ENCODE peak calls at places on chromosomes 5 and 9, in six cellular contexts. U is KG1; F is CD8-positive, alpha-beta T cell; H is iPS DF 19.7; G is NCI-H1092 treated with DMSO at 0.1 percent for 48 hours; X is HEK293T. V is an unnamed sample.

GRCh38 chr9:93814561-93814960 is 140.6 kb downstream of the BARX1 start:
- DNase-seq in G (peak), H (no peak), U (no peak), X (peak), F (no peak), V (no peak)

GRCh38 chr9:72473474-72474241 is 47.8 kb upstream of the TMC1 start:
- DNase-seq in F (no peak), H (no peak), G (no peak), U (no peak), X (no peak), V (no peak)

GRCh38 chr9:4574657-4575243 is 84.5 kb downstream of the SLC1A1 start:
- DNase-seq in F (no peak), G (no peak), X (no peak), U (no peak), H (no peak), V (no peak)

GRCh38 chr5:44783916-44784315 is 24.8 kb upstream of the MRPS30 start:
- DNase-seq in X (no peak), U (no peak), F (no peak), G (no peak), H (no peak), V (no peak)

GRCh38 chr5:14254686-14255085 is 111.5 kb downstream of the TRIO start:
- DNase-seq in X (no peak), F (no peak), U (no peak), H (no peak), G (no peak), V (no peak)

GRCh38 chr5:51996356-51996861 is 613.2 kb downstream of the ISL1 start:
- DNase-seq in X (no peak), H (no peak), U (no peak), G (no peak), F (no peak), V (no peak)

GRCh38 chr5:7437836-7438235 is 41.9 kb downstream of the ADCY2 start:
- DNase-seq in U (no peak), G (no peak), X (no peak), F (no peak), H (no peak), V (no peak)

GRCh38 chr5:178304761-178305645 is 72.4 kb upstream of the PHYKPL start:
- DNase-seq in X (no peak), H (no peak), U (no peak), F (no peak), G (no peak), V (no peak)

GRCh38 chr5:142432961-142433360 is 108.1 kb upstream of the SPRY4 start:
- DNase-seq in H (no peak), X (no peak), U (no peak), F (peak), G (no peak), V (no peak)

GRCh38 chr5:177124486-177124991 is 9.0 kb upstream of the NSD1 start:
- DNase-seq in H (no peak), U (no peak), X (no peak), G (no peak), F (no peak), V (no peak)

GRCh38 chr9:693460-694390 is 147.8 kb upstream of the DMRT1 start:
- DNase-seq in F (no peak), U (no peak), X (no peak), G (no peak), H (no peak), V (no peak)

GRCh38 chr5:36607838-36608783 is 1.7 kb downstream of the SLC1A3 start:
- DNase-seq in H (no peak), X (peak), G (no peak), U (no peak), F (no peak), V (no peak)

GRCh38 chr9:127567119-127567897 is 44.8 kb upstream of the STXBP1 start:
- DNase-seq in F (no peak), X (no peak), H (no peak), G (no peak), U (no peak), V (no peak)

GRCh38 chr5:53035868-53036381 is 46.8 kb downstream of the ITGA2 start:
- DNase-seq in F (no peak), H (peak), G (no peak), U (no peak), X (peak), V (no peak)

GRCh38 chr9:136151848-136152542 is 33.3 kb upstream of the TMEM250 start:
- DNase-seq in U (no peak), H (no peak), F (no peak), X (no peak), G (no peak), V (no peak)

GRCh38 chr5:54518146-54519082 is 855 bp downstream of the SNX18 start:
- DNase-seq in F (peak), G (peak), X (peak), U (peak), H (no peak), V (no peak)

GRCh38 chr9:91777437-91777836 is 172.6 kb downstream of the ROR2 start:
- DNase-seq in F (no peak), G (no peak), H (no peak), X (no peak), U (no peak), V (no peak)

GRCh38 chr5:23330726-23331125 is 176.7 kb upstream of the PRDM9 start:
- DNase-seq in F (no peak), X (no peak), G (no peak), U (no peak), H (no peak), V (no peak)

GRCh38 chr9:137075275-137075775 is 2.0 kb upstream of the UAP1L1 start:
- DNase-seq in U (no peak), H (no peak), G (no peak), X (no peak), F (no peak), V (no peak)

GRCh38 chr9:73270967-73271722 is 119.5 kb downstream of the ANXA1 start:
- DNase-seq in X (no peak), G (no peak), F (no peak), H (no peak), U (no peak), V (no peak)

GRCh38 chr5:156678484-156678883 is 171.6 kb upstream of the PPP1R2B start:
- DNase-seq in U (no peak), H (no peak), F (no peak), X (no peak), G (no peak), V (no peak)

GRCh38 chr5:14204785-14205321 is 61.7 kb downstream of the TRIO start:
- DNase-seq in F (no peak), G (no peak), U (peak), H (no peak), X (no peak), V (no peak)

GRCh38 chr9:33816327-33817252 is at the start of gene UBE2R2:
- DNase-seq in G (peak), H (peak), X (peak), U (peak), F (peak), V (peak)

GRCh38 chr5:151068189-151068570 is 12.7 kb downstream of the TNIP1 start:
- DNase-seq in H (no peak), U (no peak), G (no peak), F (no peak), X (no peak), V (no peak)

GRCh38 chr5:122126711-122127385 is 2.5 kb upstream of the ZNF474 start:
- DNase-seq in U (no peak), G (no peak), X (no peak), F (no peak), H (no peak), V (no peak)

GRCh38 chr5:78908173-78908901 is 76.8 kb downstream of the ARSB start:
- DNase-seq in U (no peak), F (no peak), G (peak), X (peak), H (no peak), V (peak)

GRCh38 chr9:98142182-98142924 is 23.3 kb upstream of the TRIM14 start:
- DNase-seq in U (no peak), F (no peak), X (no peak), H (no peak), G (no peak), V (no peak)

GRCh38 chr5:1109542-1110259 is 2.2 kb downstream of the SLC12A7 start:
- DNase-seq in U (no peak), F (no peak), X (no peak), H (no peak), G (no peak), V (no peak)

GRCh38 chr9:88534456-88535225 is at the start of gene NXNL2:
- DNase-seq in H (no peak), X (peak), F (no peak), U (no peak), G (no peak), V (no peak)

GRCh38 chr9:104944356-104944755 is 16.4 kb upstream of the ABCA1 start:
- DNase-seq in H (no peak), X (no peak), F (no peak), U (no peak), G (no peak), V (no peak)

GRCh38 chr9:79736051-79736450 is 164.3 kb downstream of the TLE4 start:
- DNase-seq in F (no peak), H (no peak), G (no peak), U (no peak), X (no peak), V (no peak)

GRCh38 chr9:90299963-90300362 is 342.7 kb downstream of the DIRAS2 start:
- DNase-seq in H (no peak), G (no peak), X (no peak), U (no peak), F (no peak), V (no peak)

GRCh38 chr5:179187681-179188575 is 127.8 kb downstream of the ZNF354C start:
- DNase-seq in G (no peak), U (no peak), F (no peak), H (no peak), X (no peak), V (no peak)

GRCh38 chr5:136766456-136766855 is 401.1 kb upstream of the TRPC7 start:
- DNase-seq in F (no peak), H (no peak), U (no peak), G (no peak), X (no peak), V (no peak)

GRCh38 chr9:35908484-35909125 is 685 bp upstream of the SPAAR start:
- DNase-seq in U (no peak), H (no peak), G (peak), X (no peak), F (no peak), V (no peak)

GRCh38 chr5:8839361-8840055 is 706.4 kb downstream of the SEMA5A start:
- DNase-seq in H (no peak), G (no peak), U (no peak), X (no peak), F (no peak), V (no peak)

GRCh38 chr5:78331523-78332080 is 28.8 kb upstream of the SCAMP1 start:
- DNase-seq in X (no peak), U (no peak), G (no peak), H (no peak), F (no peak), V (no peak)

GRCh38 chr9:137055385-137056364 is 1.8 kb upstream of the ENTPD2 start:
- DNase-seq in F (no peak), X (no peak), U (no peak), G (peak), H (no peak), V (no peak)

GRCh38 chr5:177195307-177195952 is 61.9 kb downstream of the NSD1 start:
- DNase-seq in H (no peak), F (no peak), U (no peak), G (no peak), X (no peak), V (no peak)

V was measured in NCI-H1436 treated with DMSO at 0.1 percent for 48 hours.